ENCODE peak calls at places on chromosomes 1 and 21, in five cellular contexts. K, T, Z, B and X are unnamed samples.

GRCh38 chr1:204283711-204284651 is 70.2 kb upstream of the GOLT1A start:
- DNase-seq in Z (peak; percentile 56), K (no peak), B (no peak), T (no peak), X (no peak)

GRCh38 chr1:192852001-192852400 is 43.2 kb downstream of the RGS2 start:
- DNase-seq in B (no peak), T (no peak), K (no peak), Z (no peak), X (no peak)

GRCh38 chr1:45913183-45913924 is 109.9 kb downstream of the MAST2 start:
- DNase-seq in Z (peak; percentile 78), K (peak; percentile 97), B (no peak), T (peak; percentile 81), X (peak; percentile 27)

GRCh38 chr1:239947789-239948188 is 143.9 kb upstream of the FMN2 start:
- DNase-seq in B (no peak), T (no peak), Z (no peak), K (no peak), X (no peak)

GRCh38 chr1:32335619-32335950 is 448 bp downstream of the MARCKSL1 start:
- DNase-seq in B (no peak), T (no peak), K (no peak), Z (no peak), X (no peak)

GRCh38 chr1:21931171-21932093 is 5.7 kb downstream of the HSPG2 start:
- DNase-seq in K (peak; percentile 98), B (no peak), Z (peak; percentile 83), T (peak; percentile 87), X (peak; percentile 93)

GRCh38 chr1:205488074-205488723 is 16.3 kb upstream of the CDK18 start:
- DNase-seq in K (peak; percentile 62), B (peak; percentile 50), T (peak; percentile 33), Z (peak; percentile 70), X (peak; percentile 82)

GRCh38 chr21:42378418-42378817 is 12.1 kb upstream of the TFF1 start:
- DNase-seq in B (no peak), K (no peak), Z (no peak), T (no peak), X (no peak)

GRCh38 chr1:3011127-3011526 is 10.1 kb upstream of the ACTRT2 start:
- DNase-seq in B (no peak), K (no peak), T (no peak), Z (no peak), X (peak; percentile 28)

GRCh38 chr1:61477301-61477700 is 247.6 kb downstream of the TM2D1 start:
- DNase-seq in K (no peak), T (no peak), Z (no peak), B (no peak), X (no peak)

GRCh38 chr1:244283772-244284171 is 167.9 kb downstream of the ADSS2 start:
- DNase-seq in T (no peak), Z (no peak), B (no peak), K (no peak), X (no peak)

GRCh38 chr21:34367320-34367935 is 3.6 kb downstream of the KCNE2 start:
- DNase-seq in K (peak; percentile 79), B (peak; percentile 70), T (peak; percentile 64), Z (no peak), X (peak; percentile 57)

GRCh38 chr1:92831368-92831761 is 475 bp upstream of the RPL5 start:
- DNase-seq in T (no peak), Z (no peak), K (no peak), B (no peak), X (no peak)

GRCh38 chr1:68120136-68120791 is 69.8 kb upstream of the DIRAS3 start:
- DNase-seq in B (peak; percentile 61), Z (no peak), T (peak; percentile 75), K (peak; percentile 84), X (peak; percentile 72)

GRCh38 chr1:58391514-58391913 is 155.0 kb downstream of the OMA1 start:
- DNase-seq in T (no peak), K (no peak), Z (no peak), B (no peak), X (no peak)

GRCh38 chr1:6330410-6330827 is 63.1 kb downstream of the ACOT7 start:
- DNase-seq in T (no peak), K (peak; percentile 87), Z (no peak), B (no peak), X (no peak)

GRCh38 chr1:7842517-7842916 is 10.3 kb downstream of the UTS2 start:
- DNase-seq in Z (no peak), T (no peak), K (no peak), B (peak; percentile 35), X (no peak)

GRCh38 chr1:226404063-226404903 is 3.6 kb downstream of the PARP1 start:
- DNase-seq in Z (no peak), T (peak; percentile 6), K (peak; percentile 77), B (no peak), X (peak; percentile 66)

GRCh38 chr1:161020573-161021167 is at the start of gene F11R:
- DNase-seq in K (no peak), T (no peak), B (no peak), Z (peak; percentile 35), X (peak; percentile 59)

GRCh38 chr1:23177438-23178380 is 9.1 kb upstream of the LUZP1 start:
- DNase-seq in Z (peak; percentile 91), B (peak; percentile 52), K (peak; percentile 81), T (peak; percentile 78), X (peak; percentile 49)

GRCh38 chr1:76113446-76113845 is 38.9 kb downstream of the ST6GALNAC3 start:
- DNase-seq in B (no peak), T (no peak), K (no peak), Z (no peak), X (no peak)

GRCh38 chr1:118254483-118254882 is 69.5 kb upstream of the SPAG17 start:
- DNase-seq in K (peak; percentile 47), B (no peak), T (no peak), Z (no peak), X (no peak)

GRCh38 chr1:203206116-203206687 is 19.7 kb upstream of the CHI3L1 start:
- DNase-seq in T (no peak), K (no peak), Z (no peak), B (no peak), X (no peak)

DNA sequence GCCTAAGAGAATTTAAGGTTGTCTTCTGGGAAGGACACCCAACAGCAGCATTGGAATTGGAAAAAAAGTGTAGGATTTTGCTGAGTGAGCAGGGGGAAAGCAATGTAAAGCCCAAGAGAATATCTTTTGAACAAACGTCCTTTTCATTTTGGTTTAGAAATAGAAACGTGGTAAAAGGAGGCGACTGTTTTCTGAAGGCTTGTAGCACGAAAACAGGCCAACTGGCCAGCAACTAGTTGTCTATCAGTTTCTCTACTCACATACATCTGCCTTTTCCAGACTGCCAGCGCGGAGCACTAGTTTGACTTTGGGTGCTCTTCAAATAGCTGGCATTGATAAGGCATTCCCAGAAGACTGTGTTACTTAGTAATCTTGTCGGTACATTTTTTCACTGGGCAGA is 1.2 kb upstream of the LRRC8C start:
- DNase-seq in Z (no peak), T (no peak), B (no peak), K (no peak), X (no peak)
- H3K4me3 ChIP-seq in Z (peak overlapping the region; percentile 97), T (no peak overlapping the region), B (peak overlapping the region; percentile 81), K (no peak overlapping the region), X (no peak overlapping the region)

DNA sequence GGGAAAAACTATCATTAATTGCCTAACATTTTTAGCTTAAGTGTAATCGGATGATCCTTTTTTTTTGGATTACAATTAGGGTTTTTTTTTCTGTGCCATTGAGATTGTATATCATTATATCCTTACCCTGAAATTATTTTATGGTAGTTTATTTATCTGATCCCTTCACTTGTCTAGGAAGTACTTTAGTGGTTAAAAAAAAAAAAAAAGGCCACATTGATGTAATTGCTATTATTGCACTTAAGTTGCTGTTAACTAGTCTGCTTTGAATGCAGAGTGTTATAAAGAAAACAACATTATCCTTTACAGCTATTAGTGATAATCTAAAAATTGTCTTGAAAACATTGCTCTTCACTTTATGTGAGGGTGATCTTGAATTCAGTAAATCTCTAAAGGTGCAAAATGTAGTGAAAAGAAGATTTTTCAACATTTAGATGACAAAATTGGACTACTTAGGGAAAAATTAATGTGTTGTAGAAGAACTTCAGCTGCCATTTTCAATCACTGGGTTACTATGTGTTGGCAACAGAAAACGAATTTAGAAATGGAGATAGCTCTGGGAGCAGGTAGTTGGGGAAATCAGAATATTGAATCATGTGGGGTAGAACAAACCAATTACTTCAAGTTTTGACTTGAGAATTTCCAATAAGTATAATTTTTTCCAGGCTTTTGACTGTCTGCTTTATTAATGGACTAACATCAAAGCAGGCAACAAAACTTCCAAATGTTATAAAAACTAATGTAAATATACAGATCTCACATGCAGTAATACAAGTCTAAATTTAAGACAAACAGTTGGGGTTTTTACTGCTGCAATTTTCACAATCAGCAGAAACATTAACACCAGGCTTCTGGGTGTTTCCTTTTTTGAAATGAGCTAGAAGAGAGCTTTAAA is 5.0 kb downstream of the ADGRL2 start:
- DNase-seq in Z (no peak), B (no peak), T (no peak), K (no peak), X (no peak)
- H3K4me3 ChIP-seq in Z (no peak overlapping the region), B (no peak overlapping the region), T (no peak overlapping the region), K (no peak overlapping the region), X (no peak overlapping the region)

GRCh38 chr1:54885237-54885679 is 1.7 kb downstream of the DHCR24 start:
- DNase-seq in B (no peak), T (no peak), Z (no peak), K (no peak), X (no peak)
- H3K4me3 ChIP-seq in B (no peak overlapping the region), T (peak overlapping the region; percentile 96), Z (no peak overlapping the region), K (peak overlapping the region; percentile 90), X (no peak overlapping the region)

GRCh38 chr1:214548988-214549387 is 2.4 kb downstream of the PTPN14 start:
- DNase-seq in B (no peak), T (peak; percentile 56), Z (peak; percentile 74), K (peak; percentile 63), X (no peak)

GRCh38 chr1:214546076-214546475 is 5.3 kb downstream of the PTPN14 start:
- DNase-seq in Z (no peak), K (no peak), B (no peak), T (no peak), X (no peak)

GRCh38 chr1:214549604-214550338 is 1.6 kb downstream of the PTPN14 start:
- DNase-seq in T (peak; percentile 40), Z (no peak), B (no peak), K (peak; percentile 54), X (no peak)

GRCh38 chr1:214546886-214547641 is 4.3 kb downstream of the PTPN14 start:
- DNase-seq in B (no peak), K (no peak), Z (no peak), T (no peak), X (no peak)

GRCh38 chr1:214547747-214548146 is 3.7 kb downstream of the PTPN14 start:
- DNase-seq in T (no peak), B (no peak), Z (no peak), K (no peak), X (no peak)
- H3K4me3 ChIP-seq in T (no peak overlapping the region), B (no peak overlapping the region), Z (no peak overlapping the region), K (peak overlapping the region; percentile 95), X (no peak overlapping the region)

DNA sequence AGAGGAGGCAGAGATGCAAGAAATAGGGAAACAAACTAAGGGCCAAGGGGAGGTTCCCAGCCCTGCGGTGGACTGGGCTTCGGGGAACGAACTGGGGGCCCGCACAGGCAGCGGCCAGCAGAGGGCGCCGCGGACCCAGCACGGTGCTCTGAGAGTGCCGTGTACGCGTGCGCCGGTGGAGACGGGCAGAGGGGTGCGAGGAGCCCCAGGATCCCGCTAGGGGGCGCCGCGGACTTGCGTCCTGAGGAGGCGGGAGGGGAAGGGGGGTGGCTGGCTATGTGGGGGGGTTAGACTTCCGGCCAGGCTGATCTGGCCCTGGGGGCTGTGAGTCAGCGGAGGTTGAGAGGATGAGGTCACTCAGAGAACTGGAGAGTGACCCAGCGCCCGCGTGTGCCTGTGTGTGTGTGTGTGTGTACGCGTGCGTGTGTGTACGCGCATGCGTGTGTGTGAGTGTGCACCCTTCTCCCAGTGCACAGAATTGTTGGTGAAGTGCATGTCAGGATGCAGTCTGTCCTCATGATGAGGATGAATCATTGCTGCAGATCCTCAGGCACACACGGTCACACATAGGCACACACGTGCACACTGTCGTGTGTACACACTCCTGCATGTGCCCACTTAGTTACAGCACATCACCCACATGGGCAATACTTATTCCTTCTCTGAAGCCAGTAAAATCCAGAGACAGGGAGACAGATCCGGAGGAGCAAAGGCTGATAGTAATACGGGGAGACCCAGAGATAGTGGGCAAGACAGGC is 17.0 kb downstream of the NES start:
- DNase-seq in B (peak; percentile 92), Z (peak; percentile 97), T (peak; percentile 94), K (peak; percentile 98), X (peak; percentile 89)
- H3K4me3 ChIP-seq in B (no peak overlapping the region), Z (peak overlapping the region; percentile 19), T (peak overlapping the region; percentile 27), K (no peak overlapping the region), X (no peak overlapping the region)